ENCODE peak calls at places on chromosomes 12 and 14, in four cellular contexts. L is psoas muscle, G is tibial artery, U is PC-3. P is an unnamed sample.

GRCh38 chr14:23302290-23303225 is at the start of gene PPP1R3E:
- DNase-seq in L (peak; percentile 76), U (peak; percentile 62), G (peak; percentile 68), P (peak; percentile 95)

GRCh38 chr14:32468955-32469354 is 139.9 kb downstream of the AKAP6 start:
- DNase-seq in U (peak; percentile 75), L (no peak), G (peak; percentile 31), P (no peak)

GRCh38 chr14:98931911-98932310 is 340.1 kb downstream of the BCL11B start:
- DNase-seq in U (no peak), G (peak; percentile 17), L (no peak), P (no peak)

GRCh38 chr14:105150368-105151111 is 18.0 kb downstream of the JAG2 start:
- DNase-seq in U (no peak), L (no peak), G (no peak), P (no peak)

GRCh38 chr12:27236498-27236897 is 7.6 kb upstream of the STK38L start:
- DNase-seq in L (no peak), G (no peak), U (peak; percentile 58), P (no peak)

GRCh38 chr12:131530427-131530826 is 180.5 kb upstream of the SFSWAP start:
- DNase-seq in G (no peak), U (no peak), L (no peak), P (no peak)

GRCh38 chr14:67241416-67242362 is at the start of gene PALS1:
- DNase-seq in G (peak; percentile 32), U (peak; percentile 81), L (no peak), P (peak; percentile 45)

GRCh38 chr12:102540856-102541385 is 60.6 kb upstream of the IGF1 start:
- DNase-seq in U (no peak), L (no peak), G (no peak), P (no peak)

GRCh38 chr14:78519863-78520262 is 349.7 kb downstream of the NRXN3 start:
- DNase-seq in U (peak; percentile 26), L (no peak), G (no peak), P (peak; percentile 82)

GRCh38 chr14:85934886-85935254 is 404.9 kb downstream of the FLRT2 start:
- DNase-seq in G (no peak), U (peak; percentile 2), L (no peak), P (peak; percentile 75)

GRCh38 chr12:115916910-115917668 is 360.4 kb downstream of the MED13L start:
- DNase-seq in U (peak; percentile 83), L (peak; percentile 54), G (peak; percentile 45), P (peak; percentile 80)

GRCh38 chr14:71451501-71451900 is 480.7 kb upstream of the RGS6 start:
- DNase-seq in G (no peak), U (peak; percentile 73), L (no peak), P (no peak)

GRCh38 chr14:103533999-103534575 is 5.1 kb downstream of the TRMT61A start:
- DNase-seq in L (no peak), U (no peak), G (no peak), P (no peak)

GRCh38 chr14:98548071-98548686 is 723.8 kb downstream of the BCL11B start:
- DNase-seq in U (no peak), G (no peak), L (no peak), P (no peak)

GRCh38 chr14:64110832-64111231 is 183.3 kb downstream of the ESR2 start:
- DNase-seq in L (no peak), U (peak; percentile 15), G (no peak), P (no peak)

GRCh38 chr12:57430117-57430930 is 519 bp downstream of the R3HDM2 start:
- DNase-seq in U (peak; percentile 27), G (peak; percentile 30), L (peak; percentile 66), P (peak; percentile 87)

GRCh38 chr14:100802766-100803693 is 22.9 kb upstream of the MEG3 start:
- DNase-seq in G (no peak), L (no peak), U (no peak), P (no peak)

GRCh38 chr14:61103541-61104339 is 122.7 kb downstream of the SLC38A6 start:
- DNase-seq in U (peak; percentile 99), G (peak; percentile 76), L (peak; percentile 65), P (peak; percentile 81)

GRCh38 chr14:104348741-104349140 is 210.4 kb downstream of the KIF26A start:
- DNase-seq in L (no peak), U (no peak), G (no peak), P (no peak)

GRCh38 chr14:102140750-102141145 is 1.1 kb downstream of the WDR20 start:
- DNase-seq in U (peak; percentile 33), L (no peak), G (no peak), P (no peak)

GRCh38 chr14:76080471-76080870 is 71.3 kb upstream of the GPATCH2L start:
- DNase-seq in U (no peak), L (no peak), G (no peak), P (no peak)

GRCh38 chr12:88834226-88834625 is 254.0 kb upstream of the KITLG start:
- DNase-seq in L (no peak), U (peak; percentile 63), G (no peak), P (no peak)

GRCh38 chr12:104886418-104887401 is 71.4 kb downstream of the SLC41A2 start:
- DNase-seq in U (peak; percentile 84), G (no peak), L (no peak), P (no peak)

GRCh38 chr12:46366771-46367170 is 5.8 kb downstream of the SLC38A2 start:
- DNase-seq in L (no peak), G (no peak), U (no peak), P (no peak)
- H3K4me3 ChIP-seq in L (peak overlapping the region; percentile 94), G (peak overlapping the region; percentile 88), U (peak overlapping the region; percentile 83), P (no peak overlapping the region)

DNA sequence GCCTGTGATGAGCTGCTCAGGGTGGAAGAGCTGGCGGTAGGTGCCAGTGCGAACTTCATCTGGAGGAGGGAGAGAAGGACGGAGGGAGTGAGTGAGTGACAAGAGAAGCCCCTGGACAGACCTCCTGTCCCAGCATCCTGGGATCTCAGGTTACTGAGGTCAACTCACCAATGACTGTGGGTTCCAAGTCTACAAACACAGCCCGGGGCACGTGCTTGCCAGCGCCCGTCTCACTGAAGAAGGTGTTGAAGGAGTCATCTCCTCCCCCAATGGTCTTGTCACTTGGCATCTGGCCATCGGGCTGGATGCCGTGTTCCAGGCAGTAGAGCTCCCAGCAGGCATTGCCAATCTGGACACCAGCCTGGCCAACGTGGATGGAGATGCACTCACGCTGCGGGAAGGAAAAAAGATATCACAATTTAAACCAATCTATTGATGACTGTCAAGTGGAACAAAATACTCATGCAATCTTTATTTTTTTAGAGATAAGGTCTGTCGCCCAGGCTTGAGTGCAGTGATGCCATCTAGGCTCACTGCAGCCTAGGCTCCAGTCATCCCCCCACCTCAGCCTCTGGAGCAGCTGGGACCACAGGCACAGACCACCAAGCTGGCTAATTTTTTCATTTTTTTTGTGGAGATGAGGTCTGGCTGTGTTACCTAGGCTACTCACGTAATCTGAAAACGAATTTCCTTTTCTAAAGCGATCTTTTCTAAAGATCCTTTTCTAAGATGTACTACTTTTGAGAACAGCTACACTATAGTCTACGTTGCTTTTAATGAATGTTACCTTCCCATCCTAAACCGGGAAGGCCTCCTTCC is 1.7 kb downstream of the TUBA1B start:
- DNase-seq in G (no peak), U (no peak), L (peak; percentile 21), P (peak; percentile 23)
- H3K27ac ChIP-seq in G (peak overlapping the region; percentile 100), U (peak overlapping the region; percentile 87), L (peak overlapping the region; percentile 97), P (peak overlapping the region; percentile 95)

GRCh38 chr14:36258241-36258640 is 62.2 kb downstream of the MBIP start:
- DNase-seq in G (no peak), U (no peak), L (no peak), P (no peak)
- H3K4me3 ChIP-seq in G (no peak overlapping the region), U (no peak overlapping the region), L (no peak overlapping the region), P (no peak overlapping the region)

DNA sequence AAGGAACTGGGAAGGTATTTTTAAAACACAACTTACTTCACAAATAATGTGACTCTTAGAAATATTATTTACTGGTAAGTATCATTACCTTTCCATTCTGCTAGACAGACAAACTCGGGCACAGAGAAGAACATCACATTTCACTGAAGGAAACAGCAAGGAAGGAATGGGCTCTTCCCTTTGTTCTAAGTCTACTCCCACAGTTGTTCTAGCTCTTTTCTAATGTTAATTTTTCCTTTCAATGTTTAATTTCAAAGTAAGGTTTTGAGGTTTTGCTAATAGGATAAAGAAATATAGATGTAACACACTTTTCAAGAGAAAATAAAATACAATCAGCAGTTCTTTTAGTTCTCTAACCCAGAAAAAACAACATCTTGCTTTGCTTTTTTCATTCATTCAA is 7.0 kb downstream of the NID2 start:
- DNase-seq in G (no peak), U (no peak), L (no peak), P (no peak)
- H3K27ac ChIP-seq in G (no peak overlapping the region), U (no peak overlapping the region), L (no peak overlapping the region), P (no peak overlapping the region)

GRCh38 chr12:96033549-96034389 is 1.6 kb downstream of the LTA4H start:
- DNase-seq in U (no peak), L (no peak), G (no peak), P (no peak)

GRCh38 chr12:96035283-96036236 is at the start of gene LTA4H:
- DNase-seq in U (peak; percentile 99), L (peak; percentile 96), G (peak; percentile 98), P (peak; percentile 99)

GRCh38 chr12:96040305-96041133 is 5.1 kb upstream of the LTA4H start:
- DNase-seq in G (no peak), U (no peak), L (no peak), P (no peak)

GRCh38 chr12:96034631-96035282 is 630 bp downstream of the LTA4H start:
- DNase-seq in U (peak; percentile 41), L (no peak), G (peak; percentile 25), P (peak; percentile 59)

GRCh38 chr12:96036765-96037455 is 1.5 kb upstream of the LTA4H start:
- DNase-seq in U (peak; percentile 81), L (no peak), G (no peak), P (no peak)
- H3K4me3 ChIP-seq in U (no peak overlapping the region), L (no peak overlapping the region), G (no peak overlapping the region), P (no peak overlapping the region)

DNA sequence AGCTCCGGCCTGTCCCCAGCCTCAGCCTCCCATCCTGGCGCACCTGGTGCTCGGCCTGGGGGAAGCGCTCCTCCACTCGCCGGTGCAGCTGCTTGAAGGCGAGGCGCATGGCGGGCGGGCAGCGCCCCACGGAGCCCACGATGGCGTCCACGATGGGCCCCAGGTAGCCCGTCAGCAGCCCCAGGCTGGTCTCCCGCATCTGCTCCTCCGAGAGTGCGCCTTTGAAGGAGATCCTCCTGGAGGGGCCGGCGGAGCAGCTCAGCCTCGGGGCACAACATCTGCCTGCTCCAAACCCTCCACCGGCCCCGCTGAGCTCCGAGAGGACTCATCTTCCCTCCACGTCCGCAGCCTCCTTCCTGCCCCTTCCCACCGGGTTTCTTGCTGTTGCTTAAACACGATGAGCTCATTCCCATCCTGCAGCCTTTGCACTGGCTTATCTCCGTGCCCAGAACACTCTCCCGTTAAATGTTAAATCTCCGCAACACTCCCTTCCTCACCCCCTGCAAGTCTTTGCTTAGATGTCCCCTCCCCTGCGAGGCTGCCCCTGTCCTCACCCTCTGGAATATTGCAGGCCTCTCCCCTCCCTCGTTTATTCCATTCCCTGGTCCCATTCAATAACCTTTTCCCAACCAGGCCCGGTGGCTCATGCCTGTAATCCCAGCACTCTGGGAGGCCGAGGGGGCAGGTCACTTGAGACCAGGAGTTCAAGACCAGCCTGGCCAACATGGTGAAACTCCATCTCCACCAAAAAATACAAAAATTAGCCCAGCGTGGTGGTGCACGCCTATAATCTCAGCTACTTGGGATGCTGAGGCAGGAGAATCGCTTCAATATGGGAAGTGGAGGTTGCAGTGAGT is 23.3 kb downstream of the RASAL1 start:
- DNase-seq in U (no peak), G (no peak), L (no peak), P (no peak)
- H3K27ac ChIP-seq in U (no peak overlapping the region), G (no peak overlapping the region), L (no peak overlapping the region), P (no peak overlapping the region)

GRCh38 chr14:94285158-94285557 is 7.9 kb downstream of the SERPINA10 start:
- DNase-seq in U (no peak), G (no peak), L (no peak), P (no peak)
- H3K4me3 ChIP-seq in U (no peak overlapping the region), G (no peak overlapping the region), L (no peak overlapping the region), P (no peak overlapping the region)